ENCODE peak calls at places on chromosomes 7 and 10, in nine cellular contexts. One of them, this sample, is unnamed.
A peak's percentile ranks its signal among the peaks of the same experiment; 100 is the strongest.

GRCh38 chr10:36515313-36515712 is 610.1 kb upstream of the ANKRD30A start:
- DNase-seq in colonic mucosa: no peak
- DNase-seq in astrocyte: peak; percentile 59
- DNase-seq in kidney epithelial cell: no peak
- DNase-seq in nephron progenitor cell: no peak
- DNase-seq in BJ: no peak
- DNase-seq in astrocyte of the spinal cord: no peak
- DNase-seq in mesothelial cell of epicardium: no peak
- DNase-seq in H9: no peak
- DNase-seq in this sample: no peak

GRCh38 chr10:72277340-72277995 is 3.7 kb downstream of the DDIT4 start:
- DNase-seq in kidney epithelial cell: no peak
- DNase-seq in astrocyte of the spinal cord: no peak
- DNase-seq in BJ: no peak
- DNase-seq in H9: no peak
- DNase-seq in colonic mucosa: no peak
- DNase-seq in astrocyte: no peak
- DNase-seq in nephron progenitor cell: no peak
- DNase-seq in mesothelial cell of epicardium: no peak
- DNase-seq in this sample: no peak

GRCh38 chr10:72009430-72010081 is 45.4 kb downstream of the CHST3 start:
- DNase-seq in H9: no peak
- DNase-seq in astrocyte of the spinal cord: peak; percentile 96
- DNase-seq in kidney epithelial cell: peak; percentile 80
- DNase-seq in astrocyte: peak; percentile 90
- DNase-seq in nephron progenitor cell: peak; percentile 69
- DNase-seq in mesothelial cell of epicardium: peak; percentile 46
- DNase-seq in colonic mucosa: peak; percentile 71
- DNase-seq in BJ: peak; percentile 96
- DNase-seq in this sample: peak; percentile 94

GRCh38 chr10:22649390-22649841 is 65.0 kb downstream of the PIP4K2A start:
- DNase-seq in astrocyte: no peak
- DNase-seq in mesothelial cell of epicardium: no peak
- DNase-seq in kidney epithelial cell: no peak
- DNase-seq in colonic mucosa: no peak
- DNase-seq in BJ: no peak
- DNase-seq in nephron progenitor cell: no peak
- DNase-seq in astrocyte of the spinal cord: no peak
- DNase-seq in H9: no peak
- DNase-seq in this sample: no peak

GRCh38 chr7:44390701-44391100 is 65.3 kb upstream of the CAMK2B start:
- DNase-seq in astrocyte of the spinal cord: no peak
- DNase-seq in H9: peak; percentile 9
- DNase-seq in colonic mucosa: no peak
- DNase-seq in astrocyte: no peak
- DNase-seq in BJ: no peak
- DNase-seq in mesothelial cell of epicardium: no peak
- DNase-seq in nephron progenitor cell: no peak
- DNase-seq in kidney epithelial cell: no peak
- DNase-seq in this sample: no peak

GRCh38 chr10:16950686-16951681 is 133.8 kb upstream of the RSU1 start:
- DNase-seq in H9: peak; percentile 82
- DNase-seq in mesothelial cell of epicardium: no peak
- DNase-seq in BJ: no peak
- DNase-seq in nephron progenitor cell: peak; percentile 56
- DNase-seq in astrocyte: peak; percentile 81
- DNase-seq in colonic mucosa: no peak
- DNase-seq in astrocyte of the spinal cord: peak; percentile 82
- DNase-seq in kidney epithelial cell: peak; percentile 65
- DNase-seq in this sample: no peak

GRCh38 chr7:124818807-124819206 is 53.2 kb upstream of the GPR37 start:
- DNase-seq in nephron progenitor cell: no peak
- DNase-seq in kidney epithelial cell: no peak
- DNase-seq in colonic mucosa: no peak
- DNase-seq in astrocyte of the spinal cord: no peak
- DNase-seq in H9: no peak
- DNase-seq in mesothelial cell of epicardium: no peak
- DNase-seq in BJ: no peak
- DNase-seq in astrocyte: no peak
- DNase-seq in this sample: no peak

GRCh38 chr7:95473276-95473985 is 12.3 kb upstream of the ASB4 start:
- DNase-seq in astrocyte: no peak
- DNase-seq in kidney epithelial cell: no peak
- DNase-seq in colonic mucosa: no peak
- DNase-seq in H9: no peak
- DNase-seq in BJ: no peak
- DNase-seq in nephron progenitor cell: peak; percentile 8
- DNase-seq in mesothelial cell of epicardium: no peak
- DNase-seq in astrocyte of the spinal cord: no peak
- DNase-seq in this sample: no peak

GRCh38 chr10:93771354-93771753 is 13.6 kb downstream of the LGI1 start:
- DNase-seq in astrocyte: no peak
- DNase-seq in nephron progenitor cell: no peak
- DNase-seq in mesothelial cell of epicardium: no peak
- DNase-seq in kidney epithelial cell: no peak
- DNase-seq in BJ: no peak
- DNase-seq in colonic mucosa: no peak
- DNase-seq in astrocyte of the spinal cord: no peak
- DNase-seq in H9: no peak
- DNase-seq in this sample: no peak

GRCh38 chr7:105894131-105894530 is 17.7 kb upstream of the ATXN7L1 start:
- DNase-seq in nephron progenitor cell: no peak
- DNase-seq in kidney epithelial cell: no peak
- DNase-seq in mesothelial cell of epicardium: no peak
- DNase-seq in astrocyte of the spinal cord: no peak
- DNase-seq in colonic mucosa: no peak
- DNase-seq in H9: no peak
- DNase-seq in astrocyte: no peak
- DNase-seq in BJ: no peak
- DNase-seq in this sample: no peak

GRCh38 chr10:49235392-49235791 is 47.2 kb upstream of the TMEM273 start:
- DNase-seq in astrocyte: no peak
- DNase-seq in mesothelial cell of epicardium: no peak
- DNase-seq in kidney epithelial cell: no peak
- DNase-seq in astrocyte of the spinal cord: no peak
- DNase-seq in nephron progenitor cell: no peak
- DNase-seq in colonic mucosa: no peak
- DNase-seq in H9: no peak
- DNase-seq in BJ: no peak
- DNase-seq in this sample: no peak

GRCh38 chr7:80218723-80219122 is 84.1 kb downstream of the GNAI1 start:
- DNase-seq in kidney epithelial cell: peak; percentile 56
- DNase-seq in BJ: no peak
- DNase-seq in astrocyte: peak; percentile 87
- DNase-seq in H9: no peak
- DNase-seq in mesothelial cell of epicardium: no peak
- DNase-seq in nephron progenitor cell: no peak
- DNase-seq in colonic mucosa: no peak
- DNase-seq in astrocyte of the spinal cord: peak; percentile 86
- DNase-seq in this sample: peak; percentile 36

GRCh38 chr7:155021699-155022145 is 18.8 kb upstream of the PAXIP1 start:
- DNase-seq in colonic mucosa: no peak
- DNase-seq in H9: no peak
- DNase-seq in kidney epithelial cell: no peak
- DNase-seq in BJ: no peak
- DNase-seq in mesothelial cell of epicardium: no peak
- DNase-seq in astrocyte: no peak
- DNase-seq in nephron progenitor cell: no peak
- DNase-seq in astrocyte of the spinal cord: no peak
- DNase-seq in this sample: no peak

GRCh38 chr7:155020996-155021395 is 18.1 kb upstream of the PAXIP1 start:
- DNase-seq in nephron progenitor cell: no peak
- DNase-seq in astrocyte of the spinal cord: no peak
- DNase-seq in astrocyte: no peak
- DNase-seq in colonic mucosa: no peak
- DNase-seq in H9: peak; percentile 40
- DNase-seq in kidney epithelial cell: no peak
- DNase-seq in mesothelial cell of epicardium: no peak
- DNase-seq in BJ: no peak
- DNase-seq in this sample: no peak

GRCh38 chr7:155017834-155018233 is 14.9 kb upstream of the PAXIP1 start:
- DNase-seq in astrocyte of the spinal cord: no peak
- DNase-seq in astrocyte: no peak
- DNase-seq in kidney epithelial cell: no peak
- DNase-seq in BJ: no peak
- DNase-seq in H9: no peak
- DNase-seq in mesothelial cell of epicardium: no peak
- DNase-seq in nephron progenitor cell: no peak
- DNase-seq in colonic mucosa: no peak
- DNase-seq in this sample: no peak
- TF ChIP-seq CTCF in astrocyte of the spinal cord: no peak
- TF ChIP-seq CTCF in astrocyte: no peak
- TF ChIP-seq CTCF in kidney epithelial cell: no peak
- TF ChIP-seq CTCF in BJ: no peak
- TF ChIP-seq CTCF in H9: no peak
- TF ChIP-seq CTCF in mesothelial cell of epicardium: no peak
- TF ChIP-seq CTCF in nephron progenitor cell: no peak
- TF ChIP-seq CTCF in colonic mucosa: no peak
- TF ChIP-seq CTCF in this sample: no peak

DNA sequence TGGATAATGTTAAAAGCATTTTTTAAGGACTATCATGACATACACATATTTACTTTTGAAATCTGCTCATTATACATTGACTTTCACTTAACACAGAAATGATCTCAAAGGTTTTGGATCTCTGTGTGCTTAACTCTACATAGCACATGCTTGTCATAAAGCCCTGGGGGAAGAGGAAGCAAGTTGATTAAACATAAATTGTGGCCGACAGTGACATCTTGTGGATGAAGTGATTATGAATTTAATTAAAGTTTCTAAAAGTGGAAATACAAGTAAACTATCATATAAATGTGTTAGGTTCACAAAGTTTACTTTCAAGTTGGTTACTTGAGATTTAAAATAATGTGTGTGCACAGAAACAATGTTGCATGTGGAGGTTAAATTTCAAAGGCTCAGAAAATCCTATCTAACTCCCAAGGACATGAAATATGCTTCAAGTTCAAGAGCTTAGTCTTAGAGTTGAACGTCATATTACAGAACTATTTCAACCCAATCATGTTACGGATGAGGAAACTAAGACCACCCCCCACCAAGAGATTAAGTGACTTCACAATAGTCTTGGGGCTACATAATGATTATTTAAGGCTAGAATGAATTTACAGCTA is 1247.8 kb downstream of the GATA3 start:
- DNase-seq in nephron progenitor cell: no peak
- DNase-seq in astrocyte of the spinal cord: peak; percentile 70
- DNase-seq in H9: no peak
- DNase-seq in BJ: peak; percentile 22
- DNase-seq in astrocyte: peak; percentile 34
- DNase-seq in colonic mucosa: no peak
- DNase-seq in mesothelial cell of epicardium: no peak
- DNase-seq in kidney epithelial cell: peak; percentile 23
- DNase-seq in this sample: peak; percentile 24
- TF ChIP-seq CTCF in nephron progenitor cell: peak; percentile 35
- TF ChIP-seq CTCF in astrocyte of the spinal cord: peak; percentile 3
- TF ChIP-seq CTCF in H9: peak; percentile 66
- TF ChIP-seq CTCF in BJ: peak; percentile 27
- TF ChIP-seq CTCF in astrocyte: peak; percentile 38
- TF ChIP-seq CTCF in colonic mucosa: peak; percentile 24
- TF ChIP-seq CTCF in mesothelial cell of epicardium: peak; percentile 69
- TF ChIP-seq CTCF in kidney epithelial cell: peak; percentile 13
- TF ChIP-seq CTCF in this sample: peak; percentile 26

DNA sequence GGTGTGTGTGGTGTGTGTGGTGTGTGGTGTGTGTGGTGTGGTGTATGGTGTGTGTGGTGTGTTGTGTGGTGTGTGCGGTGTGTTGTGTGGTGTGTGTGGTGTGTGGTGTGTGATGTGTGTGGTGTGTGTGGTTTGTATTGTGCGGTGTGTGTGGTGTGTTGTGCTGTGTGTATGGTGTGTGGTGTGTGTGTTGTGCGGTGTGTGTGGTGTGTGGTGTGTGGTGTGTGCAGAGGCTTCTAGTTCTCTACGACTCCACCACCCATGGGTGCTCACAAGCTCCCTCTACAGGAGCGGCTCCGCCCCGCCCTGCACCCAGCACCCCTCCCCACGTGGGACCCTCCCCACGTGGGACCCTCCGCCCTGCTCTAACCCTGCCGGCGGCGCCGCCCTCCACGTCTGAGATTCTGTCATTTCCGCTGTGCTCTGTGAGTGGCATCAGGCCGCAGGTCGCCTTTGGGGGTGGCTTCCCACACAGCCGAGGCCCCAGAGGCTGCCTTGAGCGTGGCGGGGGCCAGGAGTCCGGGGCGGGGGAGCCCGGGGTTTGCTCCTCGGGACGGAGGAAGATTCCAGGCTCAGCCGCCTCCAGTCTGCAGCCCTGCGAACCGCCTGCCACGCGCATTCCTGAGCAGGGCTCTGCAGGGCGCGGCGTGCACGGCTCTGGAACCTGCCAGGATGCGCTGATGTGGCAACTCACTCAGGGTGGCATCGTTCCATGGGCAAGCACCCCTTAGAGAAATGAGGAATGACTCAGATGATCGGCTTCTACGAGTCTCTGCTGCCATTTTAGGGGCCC is 37.0 kb upstream of the DNAJB6 start:
- DNase-seq in BJ: no peak
- DNase-seq in nephron progenitor cell: peak; percentile 23
- DNase-seq in astrocyte: no peak
- DNase-seq in mesothelial cell of epicardium: no peak
- DNase-seq in astrocyte of the spinal cord: no peak
- DNase-seq in H9: no peak
- DNase-seq in kidney epithelial cell: peak; percentile 35
- DNase-seq in colonic mucosa: no peak
- DNase-seq in this sample: no peak
- TF ChIP-seq CTCF in BJ: no peak
- TF ChIP-seq CTCF in nephron progenitor cell: no peak
- TF ChIP-seq CTCF in astrocyte: no peak
- TF ChIP-seq CTCF in mesothelial cell of epicardium: no peak
- TF ChIP-seq CTCF in astrocyte of the spinal cord: peak; percentile 11
- TF ChIP-seq CTCF in H9: peak; percentile 32
- TF ChIP-seq CTCF in kidney epithelial cell: no peak
- TF ChIP-seq CTCF in colonic mucosa: no peak
- TF ChIP-seq CTCF in this sample: no peak

GRCh38 chr10:88965016-88965415 is 12.4 kb upstream of the ACTA2 start:
- DNase-seq in astrocyte: no peak
- DNase-seq in nephron progenitor cell: no peak
- DNase-seq in H9: no peak
- DNase-seq in mesothelial cell of epicardium: no peak
- DNase-seq in colonic mucosa: no peak
- DNase-seq in astrocyte of the spinal cord: no peak
- DNase-seq in kidney epithelial cell: no peak
- DNase-seq in BJ: no peak
- DNase-seq in this sample: no peak

GRCh38 chr10:88963318-88963717 is 10.7 kb upstream of the ACTA2 start:
- DNase-seq in H9: no peak
- DNase-seq in astrocyte of the spinal cord: no peak
- DNase-seq in BJ: no peak
- DNase-seq in colonic mucosa: no peak
- DNase-seq in nephron progenitor cell: no peak
- DNase-seq in kidney epithelial cell: no peak
- DNase-seq in astrocyte: no peak
- DNase-seq in mesothelial cell of epicardium: no peak
- DNase-seq in this sample: no peak

GRCh38 chr10:88964360-88964759 is 11.8 kb upstream of the ACTA2 start:
- DNase-seq in BJ: no peak
- DNase-seq in mesothelial cell of epicardium: no peak
- DNase-seq in H9: no peak
- DNase-seq in nephron progenitor cell: no peak
- DNase-seq in astrocyte of the spinal cord: no peak
- DNase-seq in colonic mucosa: no peak
- DNase-seq in astrocyte: no peak
- DNase-seq in kidney epithelial cell: no peak
- DNase-seq in this sample: no peak

GRCh38 chr10:88968316-88968882 is 15.8 kb upstream of the ACTA2 start:
- DNase-seq in mesothelial cell of epicardium: no peak
- DNase-seq in kidney epithelial cell: no peak
- DNase-seq in nephron progenitor cell: no peak
- DNase-seq in astrocyte of the spinal cord: no peak
- DNase-seq in astrocyte: no peak
- DNase-seq in H9: no peak
- DNase-seq in colonic mucosa: no peak
- DNase-seq in BJ: no peak
- DNase-seq in this sample: peak; percentile 29

GRCh38 chr10:88966785-88967184 is 14.2 kb upstream of the ACTA2 start:
- DNase-seq in BJ: no peak
- DNase-seq in nephron progenitor cell: no peak
- DNase-seq in mesothelial cell of epicardium: no peak
- DNase-seq in colonic mucosa: no peak
- DNase-seq in kidney epithelial cell: no peak
- DNase-seq in H9: no peak
- DNase-seq in astrocyte: no peak
- DNase-seq in astrocyte of the spinal cord: no peak
- DNase-seq in this sample: no peak
- TF ChIP-seq CTCF in BJ: no peak
- TF ChIP-seq CTCF in nephron progenitor cell: no peak
- TF ChIP-seq CTCF in mesothelial cell of epicardium: no peak
- TF ChIP-seq CTCF in colonic mucosa: no peak
- TF ChIP-seq CTCF in kidney epithelial cell: no peak
- TF ChIP-seq CTCF in H9: no peak
- TF ChIP-seq CTCF in astrocyte: no peak
- TF ChIP-seq CTCF in astrocyte of the spinal cord: no peak
- TF ChIP-seq CTCF in this sample: no peak